ENCODE peak calls at places on chromosomes 4 and X, in six cellular contexts. One of them, this sample, is unnamed. For H3K27me3, the result is how much of the 10 kb centered on the place peaks cover.

GRCh38 chrX:110667706-110668105 is 127.9 kb downstream of the CHRDL1 start:
- DNase-seq in endodermal cell: peak
- DNase-seq in fibroblast of lung: no peak
- DNase-seq in HL-60: no peak
- DNase-seq in Peyer's patch: no peak
- DNase-seq in transverse colon: no peak
- DNase-seq in this sample: no peak

GRCh38 chr4:168592676-168593075 is 95.8 kb downstream of the PALLD start:
- DNase-seq in endodermal cell: no peak
- DNase-seq in fibroblast of lung: no peak
- DNase-seq in HL-60: no peak
- DNase-seq in Peyer's patch: no peak
- DNase-seq in transverse colon: no peak
- DNase-seq in this sample: no peak

GRCh38 chr4:53479731-53480525 is 102.5 kb downstream of the FIP1L1 start:
- DNase-seq in endodermal cell: no peak
- DNase-seq in fibroblast of lung: no peak
- DNase-seq in HL-60: no peak
- DNase-seq in Peyer's patch: no peak
- DNase-seq in transverse colon: no peak
- DNase-seq in this sample: no peak

GRCh38 chr4:8110071-8110986 is 48.3 kb downstream of the ABLIM2 start:
- DNase-seq in endodermal cell: peak
- DNase-seq in fibroblast of lung: no peak
- DNase-seq in HL-60: no peak
- DNase-seq in Peyer's patch: no peak
- DNase-seq in transverse colon: no peak
- DNase-seq in this sample: no peak

GRCh38 chr4:99403380-99404194 is 31.6 kb downstream of the ADH7 start:
- DNase-seq in endodermal cell: no peak
- DNase-seq in fibroblast of lung: peak
- DNase-seq in HL-60: no peak
- DNase-seq in Peyer's patch: no peak
- DNase-seq in transverse colon: no peak
- DNase-seq in this sample: no peak

GRCh38 chrX:13029831-13030771 is 14.3 kb downstream of the FAM9C start:
- DNase-seq in endodermal cell: peak
- DNase-seq in fibroblast of lung: no peak
- DNase-seq in HL-60: no peak
- DNase-seq in Peyer's patch: no peak
- DNase-seq in transverse colon: peak
- DNase-seq in this sample: peak

GRCh38 chr4:148982200-148982599 is 540.0 kb upstream of the NR3C2 start:
- DNase-seq in endodermal cell: no peak
- DNase-seq in fibroblast of lung: no peak
- DNase-seq in HL-60: no peak
- DNase-seq in Peyer's patch: peak
- DNase-seq in transverse colon: no peak
- DNase-seq in this sample: no peak

GRCh38 chr4:135032670-135033069 is 831.1 kb upstream of the PABPC4L start:
- DNase-seq in endodermal cell: no peak
- DNase-seq in fibroblast of lung: no peak
- DNase-seq in HL-60: no peak
- DNase-seq in Peyer's patch: no peak
- DNase-seq in transverse colon: no peak
- DNase-seq in this sample: no peak

GRCh38 chr4:74522251-74522991 is 77.5 kb downstream of the AREG start:
- DNase-seq in endodermal cell: no peak
- DNase-seq in fibroblast of lung: peak
- DNase-seq in HL-60: no peak
- DNase-seq in Peyer's patch: no peak
- DNase-seq in transverse colon: no peak
- DNase-seq in this sample: no peak

GRCh38 chrX:1185556-1185955 is 26.9 kb downstream of the CRLF2 start:
- DNase-seq in endodermal cell: peak
- DNase-seq in fibroblast of lung: no peak
- DNase-seq in HL-60: no peak
- DNase-seq in Peyer's patch: no peak
- DNase-seq in transverse colon: no peak
- DNase-seq in this sample: no peak

GRCh38 chr4:152572417-152573086 is 36.7 kb upstream of the FBXW7 start:
- DNase-seq in endodermal cell: no peak
- DNase-seq in fibroblast of lung: peak
- DNase-seq in HL-60: peak
- DNase-seq in Peyer's patch: no peak
- DNase-seq in transverse colon: no peak
- DNase-seq in this sample: no peak

GRCh38 chr4:165207431-165208321 is at the start of gene KLHL2:
- DNase-seq in endodermal cell: peak
- DNase-seq in fibroblast of lung: peak
- DNase-seq in HL-60: peak
- DNase-seq in Peyer's patch: peak
- DNase-seq in transverse colon: peak
- DNase-seq in this sample: peak

GRCh38 chr4:183878571-183878970 is 26.5 kb upstream of the STOX2 start:
- DNase-seq in endodermal cell: no peak
- DNase-seq in fibroblast of lung: no peak
- DNase-seq in HL-60: no peak
- DNase-seq in Peyer's patch: no peak
- DNase-seq in transverse colon: no peak
- DNase-seq in this sample: no peak

GRCh38 chrX:139930923-139931645 is 1.8 kb downstream of the ATP11C start:
- DNase-seq in endodermal cell: peak
- DNase-seq in fibroblast of lung: no peak
- DNase-seq in HL-60: no peak
- DNase-seq in Peyer's patch: peak
- DNase-seq in transverse colon: peak
- DNase-seq in this sample: no peak

GRCh38 chr4:77002721-77003120 is 53.2 kb downstream of the SEPTIN11 start:
- DNase-seq in endodermal cell: no peak
- DNase-seq in fibroblast of lung: no peak
- DNase-seq in HL-60: no peak
- DNase-seq in Peyer's patch: no peak
- DNase-seq in transverse colon: no peak
- DNase-seq in this sample: no peak

GRCh38 chrX:123155327-123155726 is 28.8 kb upstream of the GRIA3 start:
- DNase-seq in endodermal cell: no peak
- DNase-seq in fibroblast of lung: no peak
- DNase-seq in HL-60: no peak
- DNase-seq in Peyer's patch: no peak
- DNase-seq in transverse colon: no peak
- DNase-seq in this sample: no peak

GRCh38 chrX:124981420-124981819 is 338.3 kb upstream of the TEX13C start:
- DNase-seq in endodermal cell: no peak
- DNase-seq in fibroblast of lung: no peak
- DNase-seq in HL-60: no peak
- DNase-seq in Peyer's patch: no peak
- DNase-seq in transverse colon: no peak
- DNase-seq in this sample: no peak

GRCh38 chr4:173169428-173170209 is 1.0 kb downstream of the GALNT7 start:
- DNase-seq in endodermal cell: peak
- DNase-seq in fibroblast of lung: peak
- DNase-seq in HL-60: no peak
- DNase-seq in Peyer's patch: peak
- DNase-seq in transverse colon: peak
- DNase-seq in this sample: no peak

GRCh38 chrX:44305921-44306320 is 37.6 kb downstream of the EFHC2 start:
- DNase-seq in endodermal cell: no peak
- DNase-seq in fibroblast of lung: peak
- DNase-seq in HL-60: no peak
- DNase-seq in Peyer's patch: no peak
- DNase-seq in transverse colon: no peak
- DNase-seq in this sample: no peak

GRCh38 chr4:174538876-174539250 is 16.6 kb upstream of the HPGD start:
- DNase-seq in endodermal cell: no peak
- DNase-seq in fibroblast of lung: no peak
- DNase-seq in HL-60: no peak
- DNase-seq in Peyer's patch: no peak
- DNase-seq in transverse colon: no peak
- DNase-seq in this sample: no peak

GRCh38 chr4:25776795-25777194 is 86.0 kb downstream of the SEL1L3 start:
- DNase-seq in endodermal cell: no peak
- DNase-seq in fibroblast of lung: no peak
- DNase-seq in HL-60: no peak
- DNase-seq in Peyer's patch: no peak
- DNase-seq in transverse colon: no peak
- DNase-seq in this sample: no peak

GRCh38 chrX:8743126-8743732 is 11.3 kb upstream of the ANOS1 start:
- DNase-seq in endodermal cell: peak
- DNase-seq in fibroblast of lung: peak
- DNase-seq in HL-60: no peak
- DNase-seq in Peyer's patch: peak
- DNase-seq in transverse colon: peak
- DNase-seq in this sample: peak

GRCh38 chr4:19791422-19792113 is 460.1 kb upstream of the SLIT2 start:
- DNase-seq in endodermal cell: no peak
- DNase-seq in fibroblast of lung: no peak
- DNase-seq in HL-60: no peak
- DNase-seq in Peyer's patch: no peak
- DNase-seq in transverse colon: no peak
- DNase-seq in this sample: no peak
- TF ChIP-seq CTCF in endodermal cell: peak
- TF ChIP-seq CTCF in fibroblast of lung: peak
- TF ChIP-seq CTCF in HL-60: no peak
- TF ChIP-seq CTCF in Peyer's patch: no peak
- TF ChIP-seq CTCF in transverse colon: no peak
- TF ChIP-seq CTCF in this sample: no peak

GRCh38 chr4:1416051-1416947 is 10.1 kb upstream of the NKX1-1 start:
- DNase-seq in endodermal cell: no peak
- DNase-seq in fibroblast of lung: no peak
- DNase-seq in HL-60: no peak
- DNase-seq in Peyer's patch: peak
- DNase-seq in transverse colon: no peak
- DNase-seq in this sample: no peak
- H3K27me3 ChIP-seq in endodermal cell: under half
- H3K27me3 ChIP-seq in fibroblast of lung: under half
- H3K27me3 ChIP-seq in HL-60: under half
- H3K27me3 ChIP-seq in Peyer's patch: under half
- H3K27me3 ChIP-seq in transverse colon: half or more
- H3K27me3 ChIP-seq in this sample: under half

DNA sequence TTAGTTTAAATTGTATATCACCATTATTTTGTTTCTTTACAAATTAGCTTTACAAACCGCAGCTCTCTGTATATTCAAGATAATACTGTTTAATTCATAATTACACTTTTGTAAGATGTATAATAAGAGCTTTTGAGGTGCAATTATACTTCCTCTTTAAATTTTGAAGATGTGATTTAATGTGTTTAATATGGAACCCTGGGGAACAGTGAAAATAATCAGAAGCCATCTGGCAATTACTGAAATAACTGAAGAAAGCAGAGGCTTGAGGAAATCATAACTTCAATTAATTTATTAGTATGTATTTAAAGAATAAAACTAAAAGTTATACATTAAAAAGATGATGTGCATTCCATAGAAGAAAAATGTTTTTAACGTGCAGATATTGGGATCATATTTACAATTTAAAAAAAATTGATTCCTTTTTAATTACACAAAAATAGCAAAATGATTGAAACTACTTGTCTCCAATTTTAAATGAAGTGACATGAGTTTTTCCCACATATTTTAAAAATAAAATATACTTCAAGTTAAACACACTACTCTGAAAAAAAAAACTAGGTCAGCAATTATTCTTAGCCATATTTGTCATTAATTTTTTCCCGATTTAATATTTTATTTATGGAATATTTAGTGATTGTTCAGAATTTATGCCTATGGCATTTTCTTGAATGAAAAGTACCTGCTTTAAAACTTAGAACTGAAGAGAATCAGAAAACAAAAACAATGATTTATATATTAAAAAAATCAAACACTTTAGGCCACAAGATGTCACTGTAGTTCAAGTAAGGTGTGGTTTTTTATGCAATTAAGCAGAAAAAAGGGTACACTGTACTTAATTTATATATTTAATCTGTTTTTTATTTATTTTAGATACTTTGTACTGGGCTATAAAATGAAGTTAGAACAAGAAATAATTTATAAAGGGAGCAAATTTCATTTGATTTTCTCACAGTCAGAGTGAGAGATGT is 942.7 kb upstream of the NDST4 start:
- DNase-seq in endodermal cell: no peak
- DNase-seq in fibroblast of lung: peak
- DNase-seq in HL-60: no peak
- DNase-seq in Peyer's patch: no peak
- DNase-seq in transverse colon: no peak
- DNase-seq in this sample: no peak
- TF ChIP-seq CTCF in endodermal cell: peak
- TF ChIP-seq CTCF in fibroblast of lung: no peak
- TF ChIP-seq CTCF in HL-60: no peak
- TF ChIP-seq CTCF in Peyer's patch: no peak
- TF ChIP-seq CTCF in transverse colon: no peak
- TF ChIP-seq CTCF in this sample: no peak

GRCh38 chrX:128927363-128927762 is 595.9 kb downstream of the SMARCA1 start:
- DNase-seq in endodermal cell: no peak
- DNase-seq in fibroblast of lung: no peak
- DNase-seq in HL-60: no peak
- DNase-seq in Peyer's patch: no peak
- DNase-seq in transverse colon: no peak
- DNase-seq in this sample: no peak
- H3K27me3 ChIP-seq in endodermal cell: under half
- H3K27me3 ChIP-seq in fibroblast of lung: under half
- H3K27me3 ChIP-seq in HL-60: under half
- H3K27me3 ChIP-seq in Peyer's patch: under half
- H3K27me3 ChIP-seq in transverse colon: under half
- H3K27me3 ChIP-seq in this sample: under half

DNA sequence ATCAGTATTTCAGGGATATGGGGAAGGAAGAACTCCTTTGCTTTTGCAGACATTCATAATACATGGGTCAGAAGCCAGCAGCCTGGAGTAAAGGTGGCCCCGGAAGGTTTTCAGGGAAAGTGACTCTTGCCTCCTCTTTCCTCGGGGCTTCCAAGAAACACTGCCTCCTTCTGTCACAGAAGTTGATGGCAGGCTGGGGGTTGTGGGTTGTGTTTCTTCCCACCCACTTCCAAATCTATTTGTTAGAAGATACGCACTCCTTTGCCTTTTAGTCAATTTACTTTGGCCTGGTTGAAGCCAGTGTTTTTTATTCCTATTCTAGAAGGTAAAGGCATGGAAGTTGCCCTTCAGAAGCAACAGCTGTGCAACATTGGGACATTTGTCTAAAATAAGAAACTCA is 19.7 kb downstream of the KIT start:
- DNase-seq in endodermal cell: peak
- DNase-seq in fibroblast of lung: no peak
- DNase-seq in HL-60: no peak
- DNase-seq in Peyer's patch: no peak
- DNase-seq in transverse colon: no peak
- DNase-seq in this sample: no peak
- TF ChIP-seq CTCF in endodermal cell: peak
- TF ChIP-seq CTCF in fibroblast of lung: no peak
- TF ChIP-seq CTCF in HL-60: no peak
- TF ChIP-seq CTCF in Peyer's patch: peak
- TF ChIP-seq CTCF in transverse colon: no peak
- TF ChIP-seq CTCF in this sample: no peak

This sample was measured in CD8-positive, alpha-beta T cell.